ENCODE peak calls at places on chromosomes 7 and 10, in ten cellular contexts. One of them, this sample, is unnamed.

GRCh38 chr7:1512781-1513656 is 8.8 kb upstream of the INTS1 start:
- DNase-seq in mesothelial cell of epicardium: no peak
- DNase-seq in HCT116: peak
- DNase-seq in stimulated activated naive CD8-positive, alpha-beta T cell treated with anti-CD3 and anti-CD28 coated beads, Interleukin-15, Interleukin-2, amounts not matched to agents 100 U/mL and 50 U/mL, for 24 hours: peak
- DNase-seq in T-helper 9 cell: no peak
- DNase-seq in effector CD8-positive, alpha-beta T cell: no peak
- DNase-seq in activated CD4-positive, alpha-beta T cell treated with anti-CD3 and anti-CD28 coated beads for 4 hours: peak
- DNase-seq in heart left ventricle: peak
- DNase-seq in H9: no peak
- DNase-seq in colonic mucosa: no peak
- DNase-seq in this sample: no peak

GRCh38 chr10:112763916-112764520 is 186.0 kb upstream of the TCF7L2 start:
- DNase-seq in mesothelial cell of epicardium: no peak
- DNase-seq in H9: no peak
- DNase-seq in activated CD4-positive, alpha-beta T cell treated with anti-CD3 and anti-CD28 coated beads for 4 hours: no peak
- DNase-seq in effector CD8-positive, alpha-beta T cell: no peak
- DNase-seq in stimulated activated naive CD8-positive, alpha-beta T cell treated with anti-CD3 and anti-CD28 coated beads, Interleukin-15, Interleukin-2, amounts not matched to agents 100 U/mL and 50 U/mL, for 24 hours: no peak
- DNase-seq in colonic mucosa: no peak
- DNase-seq in T-helper 9 cell: no peak
- DNase-seq in HCT116: no peak
- DNase-seq in heart left ventricle: no peak
- DNase-seq in this sample: no peak

GRCh38 chr7:42002654-42003053 is 234.4 kb downstream of the GLI3 start:
- DNase-seq in H9: no peak
- DNase-seq in mesothelial cell of epicardium: no peak
- DNase-seq in heart left ventricle: no peak
- DNase-seq in T-helper 9 cell: no peak
- DNase-seq in stimulated activated naive CD8-positive, alpha-beta T cell treated with anti-CD3 and anti-CD28 coated beads, Interleukin-15, Interleukin-2, amounts not matched to agents 100 U/mL and 50 U/mL, for 24 hours: no peak
- DNase-seq in colonic mucosa: no peak
- DNase-seq in activated CD4-positive, alpha-beta T cell treated with anti-CD3 and anti-CD28 coated beads for 4 hours: no peak
- DNase-seq in HCT116: no peak
- DNase-seq in effector CD8-positive, alpha-beta T cell: no peak
- DNase-seq in this sample: no peak

GRCh38 chr10:101261702-101262101 is 32.4 kb upstream of the LBX1 start:
- DNase-seq in heart left ventricle: no peak
- DNase-seq in stimulated activated naive CD8-positive, alpha-beta T cell treated with anti-CD3 and anti-CD28 coated beads, Interleukin-15, Interleukin-2, amounts not matched to agents 100 U/mL and 50 U/mL, for 24 hours: no peak
- DNase-seq in colonic mucosa: no peak
- DNase-seq in mesothelial cell of epicardium: no peak
- DNase-seq in T-helper 9 cell: no peak
- DNase-seq in activated CD4-positive, alpha-beta T cell treated with anti-CD3 and anti-CD28 coated beads for 4 hours: no peak
- DNase-seq in H9: no peak
- DNase-seq in effector CD8-positive, alpha-beta T cell: no peak
- DNase-seq in HCT116: no peak
- DNase-seq in this sample: no peak

GRCh38 chr10:70815504-70816219 is at the start of gene SGPL1:
- DNase-seq in effector CD8-positive, alpha-beta T cell: peak
- DNase-seq in HCT116: peak
- DNase-seq in H9: peak
- DNase-seq in T-helper 9 cell: peak
- DNase-seq in stimulated activated naive CD8-positive, alpha-beta T cell treated with anti-CD3 and anti-CD28 coated beads, Interleukin-15, Interleukin-2, amounts not matched to agents 100 U/mL and 50 U/mL, for 24 hours: peak
- DNase-seq in mesothelial cell of epicardium: peak
- DNase-seq in heart left ventricle: peak
- DNase-seq in activated CD4-positive, alpha-beta T cell treated with anti-CD3 and anti-CD28 coated beads for 4 hours: peak
- DNase-seq in colonic mucosa: peak
- DNase-seq in this sample: peak

GRCh38 chr7:16579216-16579615 is 52.6 kb downstream of the LRRC72 start:
- DNase-seq in HCT116: no peak
- DNase-seq in colonic mucosa: no peak
- DNase-seq in effector CD8-positive, alpha-beta T cell: no peak
- DNase-seq in stimulated activated naive CD8-positive, alpha-beta T cell treated with anti-CD3 and anti-CD28 coated beads, Interleukin-15, Interleukin-2, amounts not matched to agents 100 U/mL and 50 U/mL, for 24 hours: no peak
- DNase-seq in T-helper 9 cell: no peak
- DNase-seq in H9: no peak
- DNase-seq in heart left ventricle: no peak
- DNase-seq in activated CD4-positive, alpha-beta T cell treated with anti-CD3 and anti-CD28 coated beads for 4 hours: no peak
- DNase-seq in mesothelial cell of epicardium: no peak
- DNase-seq in this sample: no peak

GRCh38 chr10:34716958-34717357 is 98.1 kb downstream of the PARD3 start:
- DNase-seq in mesothelial cell of epicardium: no peak
- DNase-seq in effector CD8-positive, alpha-beta T cell: no peak
- DNase-seq in T-helper 9 cell: no peak
- DNase-seq in colonic mucosa: no peak
- DNase-seq in activated CD4-positive, alpha-beta T cell treated with anti-CD3 and anti-CD28 coated beads for 4 hours: no peak
- DNase-seq in H9: no peak
- DNase-seq in HCT116: no peak
- DNase-seq in stimulated activated naive CD8-positive, alpha-beta T cell treated with anti-CD3 and anti-CD28 coated beads, Interleukin-15, Interleukin-2, amounts not matched to agents 100 U/mL and 50 U/mL, for 24 hours: no peak
- DNase-seq in heart left ventricle: no peak
- DNase-seq in this sample: no peak

GRCh38 chr7:122300607-122301079 is 3.9 kb downstream of the FEZF1 start:
- DNase-seq in T-helper 9 cell: no peak
- DNase-seq in HCT116: no peak
- DNase-seq in activated CD4-positive, alpha-beta T cell treated with anti-CD3 and anti-CD28 coated beads for 4 hours: no peak
- DNase-seq in mesothelial cell of epicardium: no peak
- DNase-seq in heart left ventricle: no peak
- DNase-seq in H9: no peak
- DNase-seq in stimulated activated naive CD8-positive, alpha-beta T cell treated with anti-CD3 and anti-CD28 coated beads, Interleukin-15, Interleukin-2, amounts not matched to agents 100 U/mL and 50 U/mL, for 24 hours: no peak
- DNase-seq in colonic mucosa: no peak
- DNase-seq in effector CD8-positive, alpha-beta T cell: no peak
- DNase-seq in this sample: no peak

GRCh38 chr10:131901181-131901829 is 497 bp downstream of the PPP2R2D start:
- DNase-seq in H9: no peak
- DNase-seq in colonic mucosa: peak
- DNase-seq in activated CD4-positive, alpha-beta T cell treated with anti-CD3 and anti-CD28 coated beads for 4 hours: peak
- DNase-seq in HCT116: no peak
- DNase-seq in heart left ventricle: peak
- DNase-seq in stimulated activated naive CD8-positive, alpha-beta T cell treated with anti-CD3 and anti-CD28 coated beads, Interleukin-15, Interleukin-2, amounts not matched to agents 100 U/mL and 50 U/mL, for 24 hours: peak
- DNase-seq in T-helper 9 cell: peak
- DNase-seq in mesothelial cell of epicardium: no peak
- DNase-seq in effector CD8-positive, alpha-beta T cell: no peak
- DNase-seq in this sample: no peak

This sample was measured in D721Med.